ENCODE peak calls at places on chromosomes 16 and 17, in eight cellular contexts. Z is astrocyte of the spinal cord, L is GM23338, R is hepatocyte, J is AG09309, V is tibial nerve, I is fibroblast of lung, K is transverse colon. W is an unnamed sample.

GRCh38 chr16:56401482-56401881 is 23.9 kb downstream of the AMFR start:
- DNase-seq in R (no peak), V (no peak), J (no peak), L (peak), I (no peak), Z (no peak), K (no peak), W (no peak)

GRCh38 chr16:56880685-56881084 is 15.7 kb downstream of the SLC12A3 start:
- DNase-seq in I (no peak), Z (no peak), L (no peak), J (no peak), R (no peak), K (no peak), V (no peak), W (no peak)

GRCh38 chr17:28747046-28747691 is 3.4 kb downstream of the TRAF4 start:
- DNase-seq in L (peak), R (peak), V (no peak), K (peak), Z (no peak), I (no peak), J (no peak), W (no peak)

GRCh38 chr17:21285164-21286065 is 904 bp downstream of the MAP2K3 start:
- DNase-seq in K (peak), Z (no peak), I (peak), J (no peak), V (no peak), R (peak), L (no peak), W (no peak)

GRCh38 chr16:49663081-49664057 is 192.5 kb downstream of the ZNF423 start:
- DNase-seq in R (peak), L (no peak), Z (peak), V (peak), J (no peak), I (no peak), K (peak), W (no peak)

GRCh38 chr17:31491794-31492171 is 100.3 kb downstream of the RAB11FIP4 start:
- DNase-seq in V (no peak), R (no peak), J (no peak), L (no peak), K (no peak), I (no peak), Z (no peak), W (no peak)

GRCh38 chr17:60554377-60554788 is 28.3 kb upstream of the APPBP2 start:
- DNase-seq in R (no peak), K (no peak), V (no peak), Z (peak), J (peak), I (peak), L (no peak), W (peak)

GRCh38 chr17:51371732-51372151 is 111.4 kb downstream of the UTP18 start:
- DNase-seq in Z (peak), R (peak), K (no peak), V (no peak), J (peak), I (peak), L (peak), W (no peak)

GRCh38 chr16:9957002-9957401 is 225.2 kb downstream of the GRIN2A start:
- DNase-seq in K (no peak), R (no peak), Z (no peak), L (no peak), V (no peak), J (no peak), I (no peak), W (no peak)

GRCh38 chr16:28596115-28596630 is 677 bp downstream of the SULT1A2 start:
- DNase-seq in Z (no peak), V (no peak), K (no peak), I (no peak), J (no peak), R (no peak), L (no peak), W (no peak)

GRCh38 chr16:28592511-28592910 is 4.3 kb downstream of the SULT1A2 start:
- DNase-seq in L (no peak), K (no peak), I (no peak), Z (no peak), V (no peak), R (no peak), J (no peak), W (no peak)

GRCh38 chr16:28596840-28597691 is at the start of gene SULT1A2:
- DNase-seq in L (peak), V (no peak), Z (no peak), I (no peak), K (peak), J (no peak), R (peak), W (no peak)

GRCh38 chr16:28592979-28593553 is 3.8 kb downstream of the SULT1A2 start:
- DNase-seq in I (no peak), L (no peak), Z (no peak), R (no peak), J (no peak), V (no peak), K (no peak), W (no peak)

GRCh38 chr16:28597692-28598261 is 927 bp upstream of the SULT1A2 start:
- DNase-seq in Z (no peak), K (no peak), J (no peak), R (peak), V (no peak), I (no peak), L (peak), W (no peak)
- TF ChIP-seq CTCF in Z (no peak), K (no peak), J (no peak), R (no peak), V (no peak), I (no peak), L (no peak), W (peak)

DNA sequence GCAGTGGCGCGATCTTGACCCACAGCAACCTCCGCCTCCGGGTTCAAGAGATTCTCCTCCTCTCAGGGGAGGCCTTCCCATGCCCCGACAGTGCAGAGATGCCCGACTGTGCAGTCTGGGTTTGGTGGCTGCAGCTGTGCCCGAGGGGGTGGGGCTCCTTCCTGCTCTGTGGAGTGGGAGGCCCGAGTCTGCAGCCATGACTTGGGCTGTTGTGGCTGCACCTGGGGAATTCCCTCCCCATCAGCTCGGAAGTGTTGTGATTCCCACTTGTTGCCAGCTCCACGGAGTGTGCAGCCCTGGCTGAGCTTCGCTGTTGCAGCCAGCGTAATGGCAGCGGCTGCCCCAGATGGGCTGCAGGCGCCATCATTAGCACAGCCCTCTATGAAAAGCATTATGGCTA is 66.4 kb upstream of the SMIM36 start:
- DNase-seq in R (no peak), J (no peak), V (peak), L (no peak), I (no peak), Z (peak), K (no peak), W (no peak)
- H3K4me3 ChIP-seq in R (no peak), J (no peak), V (peak), L (no peak), I (no peak), Z (no peak), K (no peak), W (no peak)

GRCh38 chr16:76668207-76668725 is 391.1 kb downstream of the CNTNAP4 start:
- DNase-seq in J (no peak), L (peak), K (no peak), I (no peak), V (no peak), Z (no peak), R (peak), W (no peak)

GRCh38 chr16:76669288-76669687 is 392.1 kb downstream of the CNTNAP4 start:
- DNase-seq in R (no peak), L (no peak), Z (no peak), K (no peak), I (no peak), V (no peak), J (no peak), W (no peak)

GRCh38 chr16:76665571-76666275 is 388.5 kb downstream of the CNTNAP4 start:
- DNase-seq in J (no peak), Z (no peak), I (peak), V (no peak), K (no peak), L (no peak), R (no peak), W (no peak)

DNA sequence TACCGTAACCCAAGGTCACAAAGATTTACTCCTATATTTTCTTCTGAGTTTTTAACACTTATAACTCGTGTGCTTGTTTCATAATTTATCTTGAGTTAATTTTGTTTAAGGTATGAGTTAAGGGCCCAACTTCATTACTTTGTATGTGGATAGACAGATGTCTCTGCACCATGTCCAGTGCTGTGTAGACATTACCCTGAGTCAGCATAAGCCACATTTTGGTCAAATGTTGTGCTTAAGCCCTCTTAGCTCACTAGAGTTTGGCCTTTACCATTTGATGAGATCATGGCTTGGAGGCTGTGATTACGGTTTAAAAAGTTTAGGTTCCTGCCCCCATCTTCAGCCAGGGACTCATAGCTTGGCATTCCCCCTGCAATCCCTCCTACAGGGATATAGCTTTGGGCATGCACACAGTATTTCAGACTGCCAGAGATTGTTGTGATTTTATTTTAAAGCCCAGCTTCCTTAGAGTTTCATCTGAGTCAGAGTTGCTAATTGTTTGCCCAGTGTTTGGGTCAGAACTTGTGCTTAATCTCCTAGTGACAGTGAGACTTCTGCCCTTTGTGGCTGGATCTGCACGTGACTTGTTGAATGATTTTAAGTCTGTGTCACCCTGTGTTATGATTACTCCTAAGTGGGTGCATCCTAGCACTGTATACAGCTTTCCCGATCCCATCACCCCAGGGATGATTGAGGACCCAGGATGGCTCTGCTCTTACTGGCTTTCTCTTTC is 393.1 kb downstream of the CNTNAP4 start:
- DNase-seq in R (no peak), L (no peak), I (no peak), Z (no peak), V (no peak), J (no peak), K (no peak), W (no peak)
- TF ChIP-seq CTCF in R (no peak), L (no peak), I (no peak), Z (no peak), V (no peak), J (no peak), K (no peak), W (no peak)

GRCh38 chr17:40298726-40299125 is 10.3 kb upstream of the RARA start:
- DNase-seq in V (no peak), L (no peak), Z (peak), J (no peak), R (no peak), I (no peak), K (no peak), W (no peak)

GRCh38 chr17:40297511-40297910 is 9.8 kb downstream of the CDC6 start:
- DNase-seq in Z (no peak), K (no peak), V (no peak), R (no peak), J (no peak), I (no peak), L (no peak), W (no peak)

GRCh38 chr17:40293363-40293762 is 5.7 kb downstream of the CDC6 start:
- DNase-seq in I (peak), L (no peak), Z (no peak), K (no peak), R (no peak), V (no peak), J (no peak), W (no peak)

GRCh38 chr17:40291311-40291710 is 3.6 kb downstream of the CDC6 start:
- DNase-seq in K (no peak), L (no peak), Z (no peak), J (no peak), I (no peak), R (no peak), V (no peak), W (no peak)

GRCh38 chr17:40295471-40296457 is 8.1 kb downstream of the CDC6 start:
- DNase-seq in R (no peak), J (no peak), L (no peak), I (no peak), Z (no peak), K (no peak), V (no peak), W (no peak)
- H3K4me3 ChIP-seq in R (no peak), J (no peak), L (peak), I (no peak), Z (no peak), K (no peak), V (no peak), W (no peak)

W was measured in retinal pigment epithelial cell.